ENCODE peak calls at places on chromosomes 7 and 10, in seven cellular contexts. Y, Q, P, U, T, W and V are unnamed samples.

GRCh38 chr10:103731609-103732270 is 123.6 kb downstream of the SH3PXD2A start:
- DNase-seq in Y (no peak), Q (no peak), P (no peak), U (no peak), T (no peak), W (no peak), V (no peak)

GRCh38 chr7:99380823-99381663 is 6.5 kb downstream of the ARPC1B start:
- DNase-seq in Y (no peak), Q (peak; percentile 83), P (peak; percentile 83), U (no peak), T (no peak), W (no peak), V (no peak)

GRCh38 chr10:120453319-120453718 is 3.7 kb upstream of the PLPP4 start:
- DNase-seq in Y (no peak), Q (no peak), P (no peak), U (no peak), T (no peak), W (no peak), V (no peak)

GRCh38 chr7:78164459-78164858 is 365.9 kb downstream of the PHTF2 start:
- DNase-seq in Y (no peak), Q (no peak), P (no peak), U (no peak), T (no peak), W (no peak), V (no peak)

GRCh38 chr10:76624470-76624869 is 1013.1 kb downstream of the KCNMA1 start:
- DNase-seq in Y (no peak), Q (no peak), P (no peak), U (no peak), T (no peak), W (no peak), V (no peak)

GRCh38 chr7:32496052-32496813 is 944 bp downstream of the AVL9 start:
- DNase-seq in Y (peak; percentile 40), Q (no peak), P (no peak), U (peak; percentile 23), T (no peak), W (no peak), V (no peak)

GRCh38 chr7:155344270-155344617 is 46.6 kb downstream of the INSIG1 start:
- DNase-seq in Y (peak; percentile 85), Q (no peak), P (no peak), U (no peak), T (no peak), W (no peak), V (no peak)

GRCh38 chr10:132839061-132839460 is 53.1 kb upstream of the NKX6-2 start:
- DNase-seq in Y (peak; percentile 38), Q (no peak), P (peak; percentile 29), U (no peak), T (no peak), W (no peak), V (no peak)

GRCh38 chr7:73828107-73828803 is 2.5 kb upstream of the CLDN4 start:
- DNase-seq in Y (no peak), Q (no peak), P (no peak), U (peak; percentile 86), T (peak; percentile 85), W (no peak), V (no peak)

GRCh38 chr10:12351447-12351846 is 2.1 kb downstream of the CAMK1D start:
- DNase-seq in Y (no peak), Q (peak; percentile 18), P (peak; percentile 71), U (no peak), T (no peak), W (no peak), V (no peak)

GRCh38 chr10:29957887-29958330 is 101.5 kb downstream of the JCAD start:
- DNase-seq in Y (no peak), Q (no peak), P (peak; percentile 94), U (no peak), T (peak; percentile 55), W (no peak), V (no peak)

GRCh38 chr7:3043544-3044395 is at the start of gene CARD11:
- DNase-seq in Y (peak; percentile 88), Q (peak; percentile 58), P (no peak), U (no peak), T (no peak), W (no peak), V (peak; percentile 63)

GRCh38 chr10:117322258-117322657 is 53.0 kb downstream of the PDZD8 start:
- DNase-seq in Y (no peak), Q (no peak), P (no peak), U (no peak), T (no peak), W (no peak), V (no peak)

GRCh38 chr10:7412482-7413251 is 1.8 kb upstream of the SFMBT2 start:
- DNase-seq in Y (peak; percentile 77), Q (peak; percentile 25), P (peak; percentile 86), U (peak; percentile 38), T (no peak), W (no peak), V (peak; percentile 83)

GRCh38 chr10:44389150-44389549 is 4.3 kb upstream of the CXCL12 start:
- DNase-seq in Y (no peak), Q (no peak), P (peak; percentile 63), U (no peak), T (no peak), W (no peak), V (no peak)

GRCh38 chr10:112956631-112957350 is 6.7 kb downstream of the TCF7L2 start:
- DNase-seq in Y (no peak), Q (no peak), P (no peak), U (no peak), T (no peak), W (no peak), V (no peak)

GRCh38 chr10:131207584-131208532 is 103.7 kb downstream of the TCERG1L start:
- DNase-seq in Y (no peak), Q (no peak), P (peak; percentile 43), U (no peak), T (no peak), W (no peak), V (no peak)

GRCh38 chr7:86908948-86909347 is 150.5 kb downstream of the ELAPOR2 start:
- DNase-seq in Y (peak; percentile 1), Q (no peak), P (no peak), U (no peak), T (no peak), W (no peak), V (no peak)

GRCh38 chr7:20786779-20787651 is at the start of gene SP8:
- DNase-seq in Y (peak; percentile 95), Q (no peak), P (no peak), U (no peak), T (no peak), W (no peak), V (no peak)

GRCh38 chr7:20033621-20034200 is 183.5 kb downstream of the MACC1 start:
- DNase-seq in Y (no peak), Q (no peak), P (no peak), U (peak; percentile 5), T (no peak), W (peak; percentile 80), V (no peak)

GRCh38 chr10:129654461-129654860 is 187.4 kb downstream of the MGMT start:
- DNase-seq in Y (no peak), Q (no peak), P (no peak), U (no peak), T (no peak), W (no peak), V (no peak)

GRCh38 chr10:43172645-43173044 is 34.4 kb downstream of the CSGALNACT2 start:
- DNase-seq in Y (no peak), Q (no peak), P (no peak), U (no peak), T (no peak), W (no peak), V (no peak)

GRCh38 chr10:71378341-71379117 is 18.2 kb upstream of the CDH23 start:
- DNase-seq in Y (no peak), Q (no peak), P (no peak), U (no peak), T (no peak), W (no peak), V (no peak)

GRCh38 chr10:70458329-70459060 is 17.0 kb upstream of the NODAL start:
- DNase-seq in Y (peak; percentile 85), Q (peak; percentile 64), P (peak; percentile 93), U (no peak), T (peak; percentile 69), W (peak; percentile 14), V (peak; percentile 73)

GRCh38 chr10:12719365-12719764 is 282.1 kb downstream of the CCDC3 start:
- DNase-seq in Y (no peak), Q (no peak), P (no peak), U (no peak), T (no peak), W (no peak), V (no peak)

GRCh38 chr7:79361214-79361613 is 92.3 kb downstream of the MAGI2 start:
- DNase-seq in Y (peak; percentile 11), Q (no peak), P (no peak), U (peak; percentile 52), T (no peak), W (no peak), V (no peak)

GRCh38 chr10:73743327-73743904 is 756 bp upstream of the SEC24C start:
- DNase-seq in Y (no peak), Q (no peak), P (no peak), U (no peak), T (no peak), W (no peak), V (no peak)

GRCh38 chr10:48907730-48908129 is 31.9 kb downstream of the LRRC18 start:
- DNase-seq in Y (no peak), Q (no peak), P (no peak), U (no peak), T (no peak), W (no peak), V (no peak)

GRCh38 chr10:78457804-78458483 is 424.3 kb downstream of the RPS24 start:
- DNase-seq in Y (no peak), Q (no peak), P (no peak), U (peak; percentile 44), T (no peak), W (peak; percentile 22), V (no peak)